ENCODE peak calls at places on chromosomes 6 and 20, in nine cellular contexts. One of them, this sample, is unnamed.
A peak's percentile ranks its signal among the peaks of the same experiment; 100 is the strongest.

GRCh38 chr20:24718696-24719095 is 230.4 kb upstream of the CST7 start:
- DNase-seq in left colon: no peak
- DNase-seq in ecto neural progenitor cell: no peak
- DNase-seq in fibroblast of mammary gland: no peak
- DNase-seq in aorta: no peak
- DNase-seq in activated T-cell treated with anti-CD3 and anti-CD28 coated beads, Interleukin-2, amount 50 U/mL, for 72 hours: no peak
- DNase-seq in natural killer cell: no peak
- DNase-seq in lung: peak; percentile 13
- DNase-seq in LHCN-M2: peak; percentile 6
- DNase-seq in this sample: no peak

GRCh38 chr20:59253779-59254319 is 46.6 kb upstream of the EDN3 start:
- DNase-seq in activated T-cell treated with anti-CD3 and anti-CD28 coated beads, Interleukin-2, amount 50 U/mL, for 72 hours: peak; percentile 21
- DNase-seq in ecto neural progenitor cell: no peak
- DNase-seq in aorta: no peak
- DNase-seq in left colon: no peak
- DNase-seq in lung: no peak
- DNase-seq in natural killer cell: peak; percentile 25
- DNase-seq in fibroblast of mammary gland: no peak
- DNase-seq in LHCN-M2: no peak
- DNase-seq in this sample: no peak

GRCh38 chr6:47047479-47048411 is 5.6 kb upstream of the ADGRF1 start:
- DNase-seq in fibroblast of mammary gland: peak; percentile 76
- DNase-seq in lung: peak; percentile 61
- DNase-seq in activated T-cell treated with anti-CD3 and anti-CD28 coated beads, Interleukin-2, amount 50 U/mL, for 72 hours: peak; percentile 17
- DNase-seq in aorta: no peak
- DNase-seq in ecto neural progenitor cell: peak; percentile 60
- DNase-seq in left colon: peak; percentile 29
- DNase-seq in LHCN-M2: peak; percentile 68
- DNase-seq in natural killer cell: no peak
- DNase-seq in this sample: peak; percentile 29

GRCh38 chr6:158686791-158687381 is 37.0 kb downstream of the SYTL3 start:
- DNase-seq in aorta: no peak
- DNase-seq in natural killer cell: peak; percentile 44
- DNase-seq in activated T-cell treated with anti-CD3 and anti-CD28 coated beads, Interleukin-2, amount 50 U/mL, for 72 hours: peak; percentile 15
- DNase-seq in left colon: no peak
- DNase-seq in ecto neural progenitor cell: no peak
- DNase-seq in LHCN-M2: no peak
- DNase-seq in fibroblast of mammary gland: no peak
- DNase-seq in lung: peak; percentile 28
- DNase-seq in this sample: no peak

GRCh38 chr6:7216941-7217621 is 95.9 kb downstream of the SSR1 start:
- DNase-seq in natural killer cell: no peak
- DNase-seq in lung: peak; percentile 65
- DNase-seq in left colon: no peak
- DNase-seq in aorta: no peak
- DNase-seq in activated T-cell treated with anti-CD3 and anti-CD28 coated beads, Interleukin-2, amount 50 U/mL, for 72 hours: no peak
- DNase-seq in LHCN-M2: peak; percentile 98
- DNase-seq in ecto neural progenitor cell: peak; percentile 79
- DNase-seq in fibroblast of mammary gland: no peak
- DNase-seq in this sample: no peak

GRCh38 chr20:41009960-41010359 is 18.7 kb upstream of the TOP1 start:
- DNase-seq in left colon: no peak
- DNase-seq in ecto neural progenitor cell: no peak
- DNase-seq in fibroblast of mammary gland: peak; percentile 53
- DNase-seq in LHCN-M2: peak; percentile 65
- DNase-seq in aorta: no peak
- DNase-seq in lung: no peak
- DNase-seq in activated T-cell treated with anti-CD3 and anti-CD28 coated beads, Interleukin-2, amount 50 U/mL, for 72 hours: no peak
- DNase-seq in natural killer cell: no peak
- DNase-seq in this sample: no peak

GRCh38 chr6:44558315-44559227 is 171.1 kb downstream of the CDC5L start:
- DNase-seq in activated T-cell treated with anti-CD3 and anti-CD28 coated beads, Interleukin-2, amount 50 U/mL, for 72 hours: no peak
- DNase-seq in aorta: no peak
- DNase-seq in LHCN-M2: no peak
- DNase-seq in fibroblast of mammary gland: no peak
- DNase-seq in ecto neural progenitor cell: no peak
- DNase-seq in left colon: no peak
- DNase-seq in natural killer cell: no peak
- DNase-seq in lung: no peak
- DNase-seq in this sample: no peak

GRCh38 chr6:20458051-20458894 is 56.6 kb downstream of the E2F3 start:
- DNase-seq in activated T-cell treated with anti-CD3 and anti-CD28 coated beads, Interleukin-2, amount 50 U/mL, for 72 hours: no peak
- DNase-seq in natural killer cell: no peak
- DNase-seq in ecto neural progenitor cell: no peak
- DNase-seq in LHCN-M2: no peak
- DNase-seq in left colon: no peak
- DNase-seq in lung: no peak
- DNase-seq in fibroblast of mammary gland: no peak
- DNase-seq in aorta: no peak
- DNase-seq in this sample: no peak

GRCh38 chr20:58714923-58715708 is 22.5 kb downstream of the NPEPL1 start:
- DNase-seq in fibroblast of mammary gland: no peak
- DNase-seq in left colon: peak; percentile 19
- DNase-seq in aorta: no peak
- DNase-seq in LHCN-M2: no peak
- DNase-seq in natural killer cell: no peak
- DNase-seq in activated T-cell treated with anti-CD3 and anti-CD28 coated beads, Interleukin-2, amount 50 U/mL, for 72 hours: peak; percentile 0
- DNase-seq in ecto neural progenitor cell: peak; percentile 30
- DNase-seq in lung: peak; percentile 25
- DNase-seq in this sample: no peak

GRCh38 chr6:8059129-8059528 is 5.1 kb downstream of the BLOC1S5 start:
- DNase-seq in lung: no peak
- DNase-seq in natural killer cell: no peak
- DNase-seq in fibroblast of mammary gland: peak; percentile 67
- DNase-seq in ecto neural progenitor cell: no peak
- DNase-seq in aorta: no peak
- DNase-seq in activated T-cell treated with anti-CD3 and anti-CD28 coated beads, Interleukin-2, amount 50 U/mL, for 72 hours: no peak
- DNase-seq in left colon: no peak
- DNase-seq in LHCN-M2: peak; percentile 34
- DNase-seq in this sample: no peak

GRCh38 chr20:4592316-4593148 is 129.2 kb upstream of the PRND start:
- DNase-seq in aorta: peak; percentile 85
- DNase-seq in activated T-cell treated with anti-CD3 and anti-CD28 coated beads, Interleukin-2, amount 50 U/mL, for 72 hours: peak; percentile 82
- DNase-seq in lung: peak; percentile 60
- DNase-seq in left colon: no peak
- DNase-seq in LHCN-M2: no peak
- DNase-seq in natural killer cell: peak; percentile 51
- DNase-seq in ecto neural progenitor cell: peak; percentile 84
- DNase-seq in fibroblast of mammary gland: peak; percentile 48
- DNase-seq in this sample: peak; percentile 59

This sample was measured in mucosa of descending colon.